ENCODE peak calls at places on chromosomes 5 and 9, in four cellular contexts. W is SK-N-SH, D is K562, Y is WTC11. G is an unnamed sample.

GRCh38 chr5:112878760-112879159 is 17.7 kb downstream of the SRP19 start:
- DNase-seq in W (no peak), Y (no peak), D (peak), G (no peak)

GRCh38 chr5:149002053-149002452 is 60.8 kb downstream of the SH3TC2 start:
- DNase-seq in Y (no peak), D (no peak), W (no peak), G (peak)

GRCh38 chr5:78746990-78747389 is 98.4 kb upstream of the LHFPL2 start:
- DNase-seq in W (no peak), Y (peak), D (no peak), G (no peak)

GRCh38 chr5:10599828-10600227 is 36.0 kb downstream of the ANKRD33B start:
- DNase-seq in W (no peak), Y (no peak), D (no peak), G (no peak)

GRCh38 chr5:123438902-123439301 is 15.7 kb upstream of the CEP120 start:
- DNase-seq in D (no peak), W (no peak), Y (no peak), G (no peak)

GRCh38 chr5:175706499-175706898 is 48.6 kb downstream of the HRH2 start:
- DNase-seq in W (no peak), D (no peak), Y (no peak), G (peak)

GRCh38 chr5:36875051-36875788 is 1.3 kb upstream of the NIPBL start:
- DNase-seq in Y (peak), D (peak), W (peak), G (peak)

GRCh38 chr9:81424431-81424830 is 264.9 kb downstream of the TLE1 start:
- DNase-seq in W (no peak), D (no peak), Y (no peak), G (no peak)

GRCh38 chr5:87127426-87127825 is 140.3 kb upstream of the RASA1 start:
- DNase-seq in W (no peak), Y (no peak), D (no peak), G (no peak)

DNA sequence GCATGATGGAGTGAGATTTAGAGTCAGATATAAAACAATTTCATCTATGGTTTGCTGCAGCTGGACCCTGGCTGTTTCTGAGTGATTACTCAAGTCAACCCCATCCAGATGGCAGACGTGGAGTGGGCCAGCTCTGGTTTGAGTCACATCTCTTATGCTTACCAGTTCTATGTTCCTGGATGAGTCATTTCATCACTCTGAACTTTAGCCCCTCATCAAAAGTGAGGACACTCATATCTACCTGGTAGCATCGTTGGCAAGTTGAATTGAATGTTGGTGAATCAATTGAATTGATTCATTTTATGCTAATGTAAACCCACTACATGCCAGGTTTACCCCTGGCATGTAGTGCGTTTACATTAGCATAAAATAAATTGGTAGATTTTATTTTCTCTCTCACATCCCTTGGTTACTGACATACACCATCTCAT is 176.4 kb downstream of the FGF18 start:
- DNase-seq in D (no peak), W (no peak), Y (no peak), G (peak)
- TF ChIP-seq FOXJ3 in D (no peak), W (no peak), Y (no peak), G (no peak)

GRCh38 chr5:34742112-34742511 is 86.0 kb downstream of the RAI14 start:
- DNase-seq in W (no peak), D (no peak), Y (no peak), G (no peak)
- TF ChIP-seq FOXJ3 in W (no peak), D (no peak), Y (no peak), G (no peak)

GRCh38 chr5:88172847-88173758 is 95.5 kb downstream of the TMEM161B start:
- DNase-seq in W (no peak), Y (peak), D (no peak), G (peak)
- TF ChIP-seq FOXJ3 in W (no peak), Y (no peak), D (no peak), G (no peak)

GRCh38 chr9:89984214-89984613 is 379.4 kb downstream of the GADD45G start:
- DNase-seq in W (no peak), D (no peak), Y (no peak), G (no peak)

GRCh38 chr9:89988458-89988857 is 383.6 kb downstream of the GADD45G start:
- DNase-seq in W (no peak), Y (no peak), D (no peak), G (no peak)

GRCh38 chr9:89985078-89985477 is 380.3 kb downstream of the GADD45G start:
- DNase-seq in D (no peak), W (no peak), Y (no peak), G (no peak)

GRCh38 chr9:89983411-89983810 is 378.6 kb downstream of the GADD45G start:
- DNase-seq in D (no peak), Y (no peak), W (no peak), G (no peak)

GRCh38 chr9:89986190-89986589 is 381.4 kb downstream of the GADD45G start:
- DNase-seq in W (no peak), Y (no peak), D (no peak), G (no peak)
- TF ChIP-seq FOXJ3 in W (no peak), Y (no peak), D (no peak), G (no peak)

GRCh38 chr5:71770381-71770780 is 51.3 kb downstream of the CARTPT start:
- DNase-seq in D (no peak), Y (no peak), W (no peak), G (no peak)
- TF ChIP-seq FOXJ3 in D (no peak), Y (no peak), W (no peak), G (no peak)

DNA sequence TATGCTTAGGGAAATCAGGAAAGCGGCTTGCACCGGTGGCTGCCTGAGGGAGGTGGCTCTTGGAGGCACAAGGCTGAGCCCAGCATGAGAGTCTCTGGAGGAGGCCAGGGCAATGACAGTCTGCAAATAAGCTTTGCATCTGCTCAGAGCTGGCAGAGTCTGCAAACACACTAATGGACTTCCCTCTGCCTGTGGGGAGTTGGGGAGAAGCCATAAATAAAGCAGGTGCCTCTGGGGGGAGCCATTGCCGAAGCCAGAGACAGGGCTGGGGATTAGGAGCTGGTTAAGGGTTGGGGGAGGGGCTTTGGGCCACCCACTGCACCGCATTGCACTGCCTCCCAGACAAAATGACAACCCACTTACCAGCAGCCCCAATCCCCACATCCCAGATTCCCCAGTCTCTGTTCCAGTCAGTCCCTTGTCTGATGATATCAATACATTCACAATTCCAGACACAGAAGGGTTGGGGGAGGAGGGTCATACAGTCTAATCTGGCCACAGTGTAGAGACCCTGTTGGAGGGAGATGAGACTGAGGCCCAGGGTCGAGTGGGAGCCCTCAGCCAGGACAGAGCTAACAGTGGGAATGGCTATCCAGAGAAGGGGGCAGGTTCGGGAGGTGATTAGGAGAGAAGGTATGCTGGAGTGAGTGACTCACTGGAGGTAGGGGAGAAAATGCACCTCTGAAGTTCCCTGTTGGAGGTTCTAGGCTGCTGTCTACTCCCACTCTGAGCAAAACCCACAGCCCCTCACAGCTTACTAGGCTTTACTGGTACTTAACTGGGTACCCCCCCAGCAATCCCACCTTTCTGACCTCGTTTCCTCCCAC is 53.7 kb downstream of the PAX5 start:
- DNase-seq in D (peak), Y (peak), W (peak), G (no peak)
- TF ChIP-seq FOXJ3 in D (no peak), Y (no peak), W (no peak), G (no peak)

GRCh38 chr5:74765201-74765600 is 1.7 kb downstream of the GFM2 start:
- DNase-seq in Y (no peak), D (no peak), W (no peak), G (peak)

GRCh38 chr5:74766887-74767578 is at the start of the genes GFM2 and NSA2:
- DNase-seq in D (peak), Y (peak), W (peak), G (peak)

GRCh38 chr5:74767579-74767913 is 497 bp downstream of the NSA2 start:
- DNase-seq in D (peak), Y (no peak), W (no peak), G (peak)

GRCh38 chr5:74765929-74766328 is 988 bp downstream of the GFM2 start:
- DNase-seq in Y (no peak), D (no peak), W (no peak), G (no peak)

DNA sequence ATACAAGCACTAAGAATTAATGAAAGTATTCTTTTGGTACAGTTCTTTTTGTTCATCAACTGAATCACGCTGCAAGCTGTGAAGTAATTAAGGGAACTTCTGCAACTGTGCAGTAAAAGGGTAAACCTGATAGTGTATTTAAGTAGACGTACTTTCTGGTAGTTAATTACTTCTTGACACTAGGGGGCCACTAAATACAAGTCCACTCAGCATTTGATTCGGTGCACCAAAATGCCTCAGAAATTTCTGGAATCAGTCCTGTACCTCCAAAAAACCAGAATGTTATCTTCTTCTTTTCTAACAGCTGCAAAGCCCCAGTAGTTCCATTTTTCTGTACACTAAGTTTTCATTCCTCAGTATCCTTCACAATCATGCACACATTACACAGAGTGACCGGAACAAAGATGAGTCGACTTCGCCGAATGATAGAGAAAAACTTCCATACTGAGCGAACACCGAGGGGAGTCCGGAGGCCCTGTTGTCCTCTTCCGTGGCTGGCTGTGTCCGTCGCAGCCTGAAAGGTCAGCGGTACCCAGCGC is 500 bp downstream of the GFM2 start:
- DNase-seq in W (peak), D (peak), Y (no peak), G (peak)
- TF ChIP-seq FOXJ3 in W (no peak), D (no peak), Y (no peak), G (no peak)

DNA sequence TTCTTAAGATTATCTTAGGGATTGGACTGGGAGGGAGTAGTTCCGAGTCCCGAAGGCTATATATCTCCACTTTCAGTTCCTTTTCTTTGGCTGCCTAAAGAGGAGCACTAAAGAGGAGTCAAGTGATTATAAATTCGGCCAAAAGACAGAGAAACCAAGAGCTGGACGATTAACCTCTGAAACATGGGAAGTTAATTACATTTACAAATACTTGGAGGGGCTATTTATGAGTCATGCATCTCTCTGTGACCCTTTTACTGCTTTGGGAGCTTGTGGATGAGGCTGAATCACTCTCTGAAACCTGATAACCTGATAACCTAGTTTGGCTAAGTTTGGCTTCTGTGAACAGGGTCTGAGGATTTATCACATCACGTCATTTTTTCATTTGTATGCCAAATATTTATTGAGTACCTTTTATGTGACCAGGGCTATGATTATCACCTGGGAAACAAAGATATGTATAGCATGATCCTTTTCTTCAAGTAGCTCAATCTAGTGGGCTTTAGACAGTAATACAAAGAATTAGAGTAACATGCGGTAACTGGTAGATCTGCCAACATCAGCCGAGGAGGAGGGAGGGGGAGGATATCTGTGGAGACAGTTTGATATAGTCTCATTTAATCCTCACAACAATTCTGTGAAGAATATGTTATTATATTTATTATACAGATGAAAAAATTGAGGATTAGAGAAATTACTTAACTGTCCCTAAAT is 180.9 kb downstream of the CD180 start:
- DNase-seq in D (no peak), W (no peak), Y (no peak), G (no peak)
- TF ChIP-seq FOXJ3 in D (no peak), W (no peak), Y (no peak), G (no peak)

GRCh38 chr5:15560421-15560820 is 60.4 kb downstream of the FBXL7 start:
- DNase-seq in D (no peak), W (no peak), Y (no peak), G (no peak)
- TF ChIP-seq FOXJ3 in D (no peak), W (no peak), Y (no peak), G (no peak)

GRCh38 chr9:112378441-112379176 is 1.3 kb upstream of the HSDL2 start:
- DNase-seq in D (no peak), W (no peak), Y (no peak), G (no peak)
- TF ChIP-seq FOXJ3 in D (no peak), W (no peak), Y (no peak), G (no peak)